ENCODE peak calls at places on chromosomes 2 and 18, in six cellular contexts. G is type B pancreatic cell, E is tibial artery, Y is astrocyte of the spinal cord, B is hepatocyte, A is WTC11. Q is an unnamed sample.

GRCh38 chr2:119223521-119224390 is at the start of gene STEAP3:
- DNase-seq in G (peak), E (peak), Y (peak), B (peak), A (peak), Q (peak)

GRCh38 chr18:30999887-31000628 is 42.5 kb downstream of the DSC3 start:
- DNase-seq in G (no peak), E (no peak), Y (no peak), B (no peak), A (no peak), Q (no peak)

GRCh38 chr18:55510809-55511208 is 77.2 kb downstream of the TCF4 start:
- DNase-seq in G (no peak), E (peak), Y (peak), B (no peak), A (no peak), Q (peak)

GRCh38 chr2:198314559-198315153 is 510.3 kb downstream of the PLCL1 start:
- DNase-seq in G (no peak), E (no peak), Y (peak), B (peak), A (no peak), Q (no peak)

GRCh38 chr18:65057439-65058083 is 693.3 kb upstream of the CDH7 start:
- DNase-seq in G (no peak), E (no peak), Y (no peak), B (no peak), A (no peak), Q (no peak)

GRCh38 chr2:167961536-167961935 is 285.9 kb downstream of the STK39 start:
- DNase-seq in G (no peak), E (no peak), Y (no peak), B (no peak), A (no peak), Q (no peak)

GRCh38 chr2:157087373-157088005 is 170.0 kb upstream of the GALNT5 start:
- DNase-seq in G (no peak), E (peak), Y (peak), B (no peak), A (no peak), Q (no peak)

GRCh38 chr2:226756131-226756530 is 43.5 kb downstream of the IRS1 start:
- DNase-seq in G (no peak), E (no peak), Y (peak), B (peak), A (no peak), Q (no peak)

GRCh38 chr18:32956591-32957310 is 183.9 kb upstream of the KLHL14 start:
- DNase-seq in G (no peak), E (no peak), Y (peak), B (peak), A (no peak), Q (no peak)

GRCh38 chr2:152335851-152336102 is 803 bp downstream of the FMNL2 start:
- DNase-seq in G (no peak), E (peak), Y (no peak), B (no peak), A (no peak), Q (no peak)

GRCh38 chr2:106537047-106537446 is 49.9 kb downstream of the CD8B2 start:
- DNase-seq in G (no peak), E (no peak), Y (no peak), B (no peak), A (no peak), Q (no peak)

GRCh38 chr2:137951606-137952005 is 12.7 kb upstream of the HNMT start:
- DNase-seq in G (no peak), E (no peak), Y (peak), B (no peak), A (no peak), Q (no peak)

GRCh38 chr2:46257476-46257875 is 39.7 kb upstream of the EPAS1 start:
- DNase-seq in G (no peak), E (no peak), Y (peak), B (no peak), A (no peak), Q (no peak)

GRCh38 chr2:10331702-10332401 is 29.1 kb downstream of the HPCAL1 start:
- DNase-seq in G (no peak), E (peak), Y (no peak), B (peak), A (no peak), Q (no peak)

GRCh38 chr2:61658841-61659780 is 121.0 kb upstream of the XPO1 start:
- DNase-seq in G (no peak), E (no peak), Y (peak), B (peak), A (no peak), Q (no peak)

GRCh38 chr2:10036095-10036879 is 7.1 kb upstream of the KLF11 start:
- DNase-seq in G (no peak), E (peak), Y (peak), B (no peak), A (no peak), Q (no peak)

GRCh38 chr18:46156838-46157237 is 52.7 kb downstream of the HAUS1 start:
- DNase-seq in G (no peak), E (no peak), Y (no peak), B (no peak), A (no peak), Q (no peak)

GRCh38 chr2:104250635-104251034 is 603.3 kb upstream of the POU3F3 start:
- DNase-seq in G (no peak), E (no peak), Y (no peak), B (no peak), A (no peak), Q (no peak)

GRCh38 chr2:223469270-223470057 is 132.7 kb downstream of the SCG2 start:
- DNase-seq in G (no peak), E (peak), Y (peak), B (peak), A (no peak), Q (no peak)

GRCh38 chr2:125471963-125472362 is 1184.0 kb upstream of the GYPC start:
- DNase-seq in G (no peak), E (no peak), Y (no peak), B (peak), A (peak), Q (peak)

GRCh38 chr2:239300242-239300641 is 100.6 kb downstream of the HDAC4 start:
- DNase-seq in G (no peak), E (peak), Y (no peak), B (no peak), A (no peak), Q (no peak)

DNA sequence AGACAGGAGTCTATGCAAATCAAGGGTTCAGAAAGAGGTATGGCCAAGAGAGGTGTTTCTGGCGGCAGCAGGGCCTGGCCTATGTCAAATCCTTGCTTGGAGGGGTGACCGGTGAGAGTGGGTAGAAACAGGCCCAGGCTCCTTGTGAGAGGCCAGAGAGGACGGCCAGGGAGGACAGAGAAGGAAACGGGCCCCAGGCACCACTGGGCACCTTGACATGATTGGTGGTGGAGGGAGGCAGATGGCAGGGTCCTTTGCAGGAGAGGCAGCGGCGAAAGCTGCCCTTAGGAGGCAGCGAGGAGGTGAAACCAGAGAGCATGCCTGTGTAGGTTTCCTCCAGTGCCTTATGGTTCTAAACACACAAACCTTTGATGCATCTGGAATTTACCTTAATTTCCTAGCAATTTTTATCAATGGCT is 6.2 kb downstream of the RAMP1 start:
- DNase-seq in G (no peak), E (no peak), Y (no peak), B (no peak), A (no peak), Q (no peak)
- TF ChIP-seq CTCF in G (peak), E (no peak), Y (peak), B (no peak), A (no peak), Q (no peak)

DNA sequence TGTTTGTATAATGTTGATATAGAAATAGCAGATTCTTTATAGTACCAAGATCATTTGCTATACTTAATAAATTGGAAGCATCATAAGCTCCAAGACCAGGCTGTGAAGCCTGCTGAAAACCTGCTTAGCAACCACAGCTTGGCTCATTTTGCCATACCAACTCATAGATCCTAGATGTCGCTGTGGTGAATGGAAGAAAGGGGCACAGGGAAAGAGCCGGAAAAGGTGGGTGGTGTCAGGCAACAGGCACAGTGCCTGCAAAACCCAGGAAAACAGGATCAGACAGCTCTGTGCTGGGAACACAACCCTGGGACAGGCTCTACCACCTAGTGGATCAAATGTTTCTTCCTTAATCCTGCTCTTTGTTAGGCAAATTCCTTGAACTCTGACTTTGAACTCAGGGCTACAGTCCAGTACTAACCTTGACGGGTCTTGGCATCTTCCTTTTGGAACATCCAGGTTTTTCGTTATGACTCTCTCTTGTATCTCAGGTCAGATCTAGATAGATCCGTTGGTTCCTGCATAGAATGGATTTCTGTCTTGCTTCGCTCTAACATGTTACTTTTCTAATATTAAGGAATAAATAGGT is 31.6 kb downstream of the TWSG1 start:
- DNase-seq in G (no peak), E (peak), Y (peak), B (peak), A (peak), Q (peak)
- TF ChIP-seq CTCF in G (peak), E (peak), Y (peak), B (peak), A (no peak), Q (no peak)

GRCh38 chr2:142734231-142734630 is 143.2 kb upstream of the KYNU start:
- DNase-seq in G (no peak), E (no peak), Y (no peak), B (no peak), A (no peak), Q (no peak)
- TF ChIP-seq CTCF in G (peak), E (no peak), Y (no peak), B (no peak), A (no peak), Q (peak)

GRCh38 chr2:85390941-85391669 is 19.1 kb downstream of the CAPG start:
- DNase-seq in G (no peak), E (no peak), Y (peak), B (peak), A (peak), Q (peak)
- TF ChIP-seq CTCF in G (peak), E (peak), Y (peak), B (peak), A (peak), Q (peak)

DNA sequence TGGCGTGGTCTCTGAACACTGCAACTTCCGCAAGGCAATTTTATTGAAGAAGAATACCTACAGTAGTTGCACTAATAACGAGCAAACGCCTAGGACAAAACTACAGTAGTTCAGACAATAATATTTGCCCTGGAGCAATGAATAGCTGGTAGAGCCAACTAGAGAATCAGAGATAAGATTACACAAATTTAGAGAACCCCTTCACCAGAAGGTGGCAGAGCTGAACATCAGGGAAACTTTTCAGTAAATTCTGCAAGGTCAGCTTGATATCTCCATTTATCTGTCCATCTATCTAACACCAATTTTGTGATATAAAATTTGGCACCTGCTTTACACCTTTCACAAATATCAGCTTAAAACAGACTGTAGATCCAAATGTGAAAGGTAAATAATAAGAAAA is 43.8 kb downstream of the CDH19 start:
- DNase-seq in G (no peak), E (no peak), Y (peak), B (peak), A (no peak), Q (peak)
- TF ChIP-seq CTCF in G (peak), E (no peak), Y (peak), B (peak), A (peak), Q (peak)

GRCh38 chr2:200577000-200577399 is 8.8 kb upstream of the AOX1 start:
- DNase-seq in G (no peak), E (no peak), Y (no peak), B (no peak), A (no peak), Q (no peak)

GRCh38 chr2:200575957-200576356 is 9.9 kb upstream of the AOX1 start:
- DNase-seq in G (no peak), E (no peak), Y (peak), B (no peak), A (no peak), Q (no peak)

GRCh38 chr2:200584639-200585038 is 1.2 kb upstream of the AOX1 start:
- DNase-seq in G (no peak), E (no peak), Y (no peak), B (no peak), A (no peak), Q (no peak)

DNA sequence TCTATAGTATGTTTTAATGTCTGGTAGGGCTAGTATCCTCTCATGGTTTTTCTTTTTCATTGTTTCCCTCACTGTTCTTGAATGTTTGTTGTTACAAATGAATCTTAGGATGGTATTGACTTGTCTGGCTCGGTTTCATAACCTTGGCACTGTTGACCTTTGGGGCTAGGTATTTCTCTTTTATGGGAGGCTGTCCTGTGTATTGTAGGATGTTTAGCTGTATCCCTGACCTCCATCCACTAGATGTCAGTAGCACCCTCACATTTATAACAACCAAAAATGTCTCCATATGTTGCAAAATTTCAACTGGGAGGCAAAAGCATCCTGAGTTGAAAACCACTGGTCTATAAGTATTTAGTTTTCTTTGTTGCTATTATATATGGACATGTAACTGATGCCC is 7.0 kb upstream of the AOX1 start:
- DNase-seq in G (no peak), E (no peak), Y (peak), B (peak), A (no peak), Q (no peak)
- TF ChIP-seq CTCF in G (peak), E (peak), Y (peak), B (peak), A (no peak), Q (peak)

DNA sequence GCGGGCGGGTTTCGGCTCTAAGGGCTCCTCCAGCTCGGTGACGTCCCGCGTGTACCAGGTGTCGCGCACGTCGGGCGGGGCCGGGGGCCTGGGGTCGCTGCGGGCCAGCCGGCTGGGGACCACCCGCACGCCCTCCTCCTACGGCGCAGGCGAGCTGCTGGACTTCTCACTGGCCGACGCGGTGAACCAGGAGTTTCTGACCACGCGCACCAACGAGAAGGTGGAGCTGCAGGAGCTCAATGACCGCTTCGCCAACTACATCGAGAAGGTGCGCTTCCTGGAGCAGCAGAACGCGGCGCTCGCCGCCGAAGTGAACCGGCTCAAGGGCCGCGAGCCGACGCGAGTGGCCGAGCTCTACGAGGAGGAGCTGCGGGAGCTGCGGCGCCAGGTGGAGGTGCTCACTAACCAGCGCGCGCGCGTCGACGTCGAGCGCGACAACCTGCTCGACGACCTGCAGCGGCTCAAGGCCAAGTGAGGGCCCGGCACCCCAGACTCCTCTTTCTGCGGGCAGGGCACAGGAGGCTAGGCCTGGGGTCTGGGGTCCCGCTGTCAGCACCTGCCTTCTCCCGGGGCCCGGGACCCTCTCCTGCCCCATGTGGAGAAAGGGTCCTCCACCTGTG is 503 bp downstream of the DES start:
- DNase-seq in G (no peak), E (no peak), Y (no peak), B (no peak), A (peak), Q (no peak)
- TF ChIP-seq CTCF in G (no peak), E (no peak), Y (peak), B (no peak), A (no peak), Q (no peak)

DNA sequence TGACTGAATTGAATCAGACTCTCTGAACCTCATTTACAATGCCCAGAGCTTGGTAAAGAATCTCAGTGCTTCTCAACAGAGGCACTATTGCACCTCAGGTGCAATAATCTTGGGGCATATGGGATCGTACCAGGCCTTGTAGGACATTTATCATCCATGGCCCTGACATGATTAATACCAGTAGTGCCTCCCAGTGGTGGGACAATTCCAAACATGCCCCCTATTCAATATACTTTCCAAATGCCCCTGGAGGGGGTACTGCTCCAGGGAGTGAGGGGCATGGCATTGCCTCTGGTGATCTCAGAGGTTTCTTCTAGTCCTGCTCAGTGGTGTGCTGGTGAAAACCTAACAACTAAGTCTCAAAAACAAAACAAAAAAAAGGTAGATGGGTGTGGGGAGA is 174.9 kb upstream of the SMAD2 start:
- DNase-seq in G (no peak), E (no peak), Y (no peak), B (no peak), A (no peak), Q (no peak)
- TF ChIP-seq CTCF in G (no peak), E (no peak), Y (no peak), B (no peak), A (no peak), Q (no peak)

GRCh38 chr2:145136702-145137101 is 616.8 kb upstream of the ZEB2 start:
- DNase-seq in G (no peak), E (no peak), Y (no peak), B (no peak), A (no peak), Q (no peak)
- TF ChIP-seq CTCF in G (no peak), E (no peak), Y (no peak), B (no peak), A (no peak), Q (no peak)

GRCh38 chr2:33033524-33034150 is 86.9 kb downstream of the LTBP1 start:
- DNase-seq in G (no peak), E (no peak), Y (peak), B (peak), A (no peak), Q (no peak)
- TF ChIP-seq CTCF in G (peak), E (peak), Y (peak), B (peak), A (no peak), Q (no peak)